ENCODE peak calls at places on chromosomes 6 and 20, in six cellular contexts. X is A673, H is progenitor cell of endocrine pancreas, F is OCI-LY7, I is HFFc6, P is WTC11. L is an unnamed sample.

GRCh38 chr6:20919677-20920385 is 385.6 kb downstream of the CDKAL1 start:
- DNase-seq in X (no peak), H (no peak), F (no peak), I (no peak), P (no peak), L (no peak)

GRCh38 chr6:15528870-15529269 is 134.0 kb downstream of the DTNBP1 start:
- DNase-seq in X (no peak), H (no peak), F (no peak), I (no peak), P (no peak), L (no peak)

GRCh38 chr20:9518776-9519175 is 4.4 kb downstream of the LAMP5 start:
- DNase-seq in X (no peak), H (no peak), F (no peak), I (no peak), P (peak; percentile 62), L (no peak)

GRCh38 chr6:148064406-148065134 is 278.1 kb upstream of the SASH1 start:
- DNase-seq in X (no peak), H (no peak), F (no peak), I (peak; percentile 70), P (no peak), L (no peak)

GRCh38 chr6:43763133-43763797 is 6.7 kb upstream of the VEGFA start:
- DNase-seq in X (no peak), H (no peak), F (no peak), I (no peak), P (peak; percentile 12), L (no peak)

GRCh38 chr20:47251154-47252020 is 105.1 kb downstream of the ZMYND8 start:
- DNase-seq in X (no peak), H (no peak), F (no peak), I (no peak), P (no peak), L (no peak)

GRCh38 chr6:47718571-47718970 is 20.2 kb downstream of the ADGRF4 start:
- DNase-seq in X (no peak), H (no peak), F (no peak), I (no peak), P (no peak), L (no peak)

GRCh38 chr6:170225852-170226417 is 64.9 kb downstream of the DLL1 start:
- DNase-seq in X (no peak), H (no peak), F (no peak), I (no peak), P (no peak), L (no peak)

GRCh38 chr20:8855315-8855714 is 213.6 kb upstream of the PLCB4 start:
- DNase-seq in X (no peak), H (no peak), F (no peak), I (peak; percentile 52), P (no peak), L (no peak)

GRCh38 chr6:21800948-21801438 is 207.4 kb downstream of the SOX4 start:
- DNase-seq in X (no peak), H (no peak), F (no peak), I (peak; percentile 55), P (no peak), L (no peak)

GRCh38 chr6:169857343-169858292 is 106.2 kb downstream of the ERMARD start:
- DNase-seq in X (no peak), H (no peak), F (no peak), I (no peak), P (no peak), L (no peak)

GRCh38 chr20:49615401-49616153 is 47.6 kb upstream of the PTGIS start:
- DNase-seq in X (no peak), H (no peak), F (no peak), I (peak; percentile 18), P (no peak), L (no peak)

GRCh38 chr6:102677225-102677624 is 1283.7 kb downstream of the GRIK2 start:
- DNase-seq in X (no peak), H (no peak), F (no peak), I (no peak), P (no peak), L (no peak)

GRCh38 chr6:42936398-42936797 is 7.1 kb downstream of the CNPY3 start:
- DNase-seq in X (no peak), H (no peak), F (no peak), I (no peak), P (no peak), L (no peak)

GRCh38 chr6:23446394-23447001 is 679.5 kb upstream of the NRSN1 start:
- DNase-seq in X (peak; percentile 70), H (no peak), F (no peak), I (no peak), P (no peak), L (no peak)

GRCh38 chr6:163711615-163712568 is 297.4 kb downstream of the QKI start:
- DNase-seq in X (no peak), H (no peak), F (peak; percentile 84), I (no peak), P (no peak), L (no peak)

GRCh38 chr6:111585241-111585968 is 20.3 kb downstream of the TRAF3IP2 start:
- DNase-seq in X (no peak), H (no peak), F (no peak), I (peak; percentile 43), P (no peak), L (no peak)

GRCh38 chr6:5764401-5764955 is 242.2 kb downstream of the NRN1 start:
- DNase-seq in X (no peak), H (no peak), F (no peak), I (peak; percentile 2), P (no peak), L (no peak)

GRCh38 chr20:57996936-57997629 is 231.4 kb downstream of the ANKRD60 start:
- DNase-seq in X (no peak), H (no peak), F (no peak), I (peak; percentile 64), P (no peak), L (no peak)

GRCh38 chr6:158131926-158132325 is 36.1 kb downstream of the SERAC1 start:
- DNase-seq in X (peak; percentile 55), H (no peak), F (peak; percentile 41), I (peak; percentile 6), P (no peak), L (no peak)

GRCh38 chr6:159899994-159900745 is 9.4 kb downstream of the MAS1 start:
- DNase-seq in X (no peak), H (no peak), F (no peak), I (peak; percentile 95), P (no peak), L (no peak)

GRCh38 chr6:1200706-1201105 is 111.2 kb upstream of the FOXQ1 start:
- DNase-seq in X (no peak), H (no peak), F (no peak), I (peak; percentile 97), P (no peak), L (no peak)

GRCh38 chr6:112622036-112622435 is 274.9 kb downstream of the RFPL4B start:
- DNase-seq in X (no peak), H (no peak), F (no peak), I (no peak), P (no peak), L (no peak)

GRCh38 chr6:166530211-166531045 is 56.0 kb downstream of the RAMACL start:
- DNase-seq in X (no peak), H (no peak), F (no peak), I (no peak), P (no peak), L (no peak)

GRCh38 chr20:43459022-43459942 is 1.6 kb downstream of the SRSF6 start:
- DNase-seq in X (peak; percentile 42), H (no peak), F (peak; percentile 17), I (no peak), P (no peak), L (no peak)

GRCh38 chr6:158501638-158502592 is 58.0 kb upstream of the TMEM181 start:
- DNase-seq in X (no peak), H (no peak), F (no peak), I (no peak), P (no peak), L (no peak)

GRCh38 chr6:1267057-1267732 is 44.7 kb upstream of the FOXQ1 start:
- DNase-seq in X (no peak), H (no peak), F (no peak), I (no peak), P (no peak), L (no peak)

GRCh38 chr6:135170849-135171248 is 10.3 kb upstream of the MYB start:
- DNase-seq in X (no peak), H (no peak), F (no peak), I (no peak), P (no peak), L (no peak)

GRCh38 chr20:25090492-25091429 is 8.8 kb upstream of the VSX1 start:
- DNase-seq in X (no peak), H (no peak), F (peak; percentile 54), I (no peak), P (no peak), L (no peak)

GRCh38 chr6:40874495-40874894 is 164.5 kb downstream of the UNC5CL start:
- DNase-seq in X (peak; percentile 35), H (no peak), F (peak; percentile 7), I (no peak), P (peak; percentile 59), L (peak; percentile 35)
- TF ChIP-seq CTCF in X (peak; percentile 51), H (no peak), F (peak; percentile 26), I (no peak), P (no peak), L (peak; percentile 54)

GRCh38 chr6:150919938-150920337 is 54.4 kb downstream of the MTHFD1L start:
- DNase-seq in X (no peak), H (no peak), F (no peak), I (no peak), P (no peak), L (no peak)
- TF ChIP-seq CTCF in X (no peak), H (no peak), F (no peak), I (no peak), P (no peak), L (no peak)

GRCh38 chr20:19073584-19074198 is 138.8 kb upstream of the SLC24A3 start:
- DNase-seq in X (peak; percentile 65), H (no peak), F (peak; percentile 22), I (no peak), P (peak; percentile 57), L (no peak)
- TF ChIP-seq CTCF in X (peak; percentile 70), H (peak; percentile 57), F (peak; percentile 71), I (peak; percentile 23), P (peak; percentile 60), L (peak; percentile 34)

GRCh38 chr6:113873043-113873667 is 16.0 kb downstream of the MARCKS start:
- DNase-seq in X (no peak), H (no peak), F (peak; percentile 51), I (no peak), P (no peak), L (no peak)

GRCh38 chr6:113871975-113872374 is 14.8 kb downstream of the MARCKS start:
- DNase-seq in X (no peak), H (no peak), F (no peak), I (no peak), P (no peak), L (no peak)

GRCh38 chr6:113875470-113875869 is 18.3 kb downstream of the MARCKS start:
- DNase-seq in X (no peak), H (no peak), F (no peak), I (peak; percentile 38), P (no peak), L (no peak)

GRCh38 chr6:113879186-113880096 is 22.3 kb downstream of the MARCKS start:
- DNase-seq in X (peak; percentile 72), H (peak; percentile 27), F (peak; percentile 24), I (peak; percentile 64), P (peak; percentile 33), L (no peak)

DNA sequence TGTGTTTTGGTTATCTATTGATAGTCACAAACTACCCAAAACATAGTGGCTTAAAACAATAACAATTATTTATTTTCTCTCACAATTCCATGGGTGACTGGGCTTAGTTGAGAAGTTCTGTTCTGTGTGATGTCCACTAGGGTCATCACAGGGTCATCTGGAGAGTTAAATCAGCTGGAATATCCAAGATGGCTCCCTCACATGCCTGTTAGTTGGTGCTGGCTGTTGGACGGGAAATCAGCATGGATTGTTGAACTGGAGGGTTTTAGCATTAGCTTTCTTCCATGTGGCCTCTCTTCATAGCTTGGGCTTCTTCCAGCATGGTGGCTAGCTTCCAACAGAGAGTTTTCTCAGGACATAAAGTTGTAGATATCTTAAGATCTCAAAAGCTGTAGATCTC is 19.5 kb downstream of the MARCKS start:
- DNase-seq in X (no peak), H (no peak), F (no peak), I (no peak), P (no peak), L (no peak)
- TF ChIP-seq CTCF in X (no peak), H (no peak), F (no peak), I (no peak), P (no peak), L (no peak)

L was measured in D721Med.